ENCODE peak calls at places on chromosomes 6 and 20, in seven cellular contexts. K is astrocyte, X is PC-3, P is fibroblast of lung, F is kidney, I is H1, N is HCT116. O is an unnamed sample.
A peak's percentile ranks its signal among the peaks of the same experiment; 100 is the strongest.

GRCh38 chr6:18327621-18328548 is 59.3 kb upstream of the RNF144B start:
- DNase-seq in K (no peak), P (no peak), X (no peak), N (no peak), I (no peak), F (peak; percentile 77), O (no peak)

GRCh38 chr6:140670013-140670412 is 1295.6 kb upstream of the CITED2 start:
- DNase-seq in N (no peak), I (no peak), K (peak; percentile 43), P (peak; percentile 51), F (no peak), X (peak; percentile 4), O (no peak)

GRCh38 chr6:101824551-101825345 is 431.2 kb downstream of the GRIK2 start:
- DNase-seq in P (peak; percentile 79), X (no peak), I (no peak), K (peak; percentile 74), F (no peak), N (no peak), O (no peak)

GRCh38 chr6:166778046-166778445 is 151.0 kb upstream of the RPS6KA2 start:
- DNase-seq in K (no peak), X (no peak), I (no peak), P (no peak), N (no peak), F (no peak), O (no peak)

GRCh38 chr6:25311251-25311910 is 32.2 kb downstream of the CARMIL1 start:
- DNase-seq in P (peak; percentile 76), N (peak; percentile 60), F (no peak), K (peak; percentile 64), X (peak; percentile 81), I (no peak), O (no peak)

GRCh38 chr20:47008842-47009518 is 114.3 kb downstream of the EYA2 start:
- DNase-seq in I (no peak), F (no peak), N (no peak), K (no peak), P (no peak), X (peak; percentile 21), O (no peak)

GRCh38 chr6:8481727-8482126 is 46.4 kb upstream of the SLC35B3 start:
- DNase-seq in K (no peak), I (no peak), N (no peak), X (peak; percentile 38), P (no peak), F (no peak), O (no peak)

GRCh38 chr6:7073810-7074525 is 33.8 kb upstream of the RREB1 start:
- DNase-seq in K (no peak), P (no peak), X (no peak), F (no peak), I (no peak), N (no peak), O (no peak)

GRCh38 chr6:107563694-107564093 is 73.8 kb downstream of the SOBP start:
- DNase-seq in N (no peak), K (no peak), I (no peak), X (no peak), F (no peak), P (no peak), O (no peak)

GRCh38 chr6:105784179-105784578 is 302.0 kb upstream of the PRDM1 start:
- DNase-seq in N (no peak), K (no peak), I (no peak), X (no peak), F (no peak), P (no peak), O (no peak)

GRCh38 chr20:45892828-45893500 is 1.8 kb downstream of the CTSA start:
- DNase-seq in N (no peak), P (no peak), X (no peak), F (peak; percentile 72), I (no peak), K (no peak), O (no peak)

GRCh38 chr6:138293996-138294395 is 75.7 kb upstream of the PBOV1 start:
- DNase-seq in I (no peak), K (peak; percentile 50), N (no peak), P (peak; percentile 63), F (no peak), X (no peak), O (no peak)

GRCh38 chr6:63635563-63636515 is at the start of gene PHF3:
- DNase-seq in K (peak; percentile 76), X (peak; percentile 82), P (peak; percentile 86), I (peak; percentile 60), F (peak; percentile 97), N (peak; percentile 79), O (no peak)

GRCh38 chr6:38239719-38240451 is 399.8 kb downstream of the BTBD9 start:
- DNase-seq in K (peak; percentile 76), I (no peak), P (peak; percentile 82), F (no peak), X (peak; percentile 81), N (no peak), O (no peak)

GRCh38 chr6:3270258-3270657 is 11.5 kb downstream of the PSMG4 start:
- DNase-seq in F (no peak), N (no peak), I (no peak), K (no peak), P (no peak), X (no peak), O (no peak)

GRCh38 chr6:3268680-3269079 is 9.9 kb downstream of the PSMG4 start:
- DNase-seq in K (no peak), F (no peak), X (no peak), N (no peak), I (no peak), P (no peak), O (no peak)

GRCh38 chr6:3267162-3267561 is 8.4 kb downstream of the PSMG4 start:
- DNase-seq in F (no peak), K (no peak), P (no peak), I (no peak), N (no peak), X (no peak), O (no peak)

GRCh38 chr6:3271756-3272155 is 13.0 kb downstream of the PSMG4 start:
- DNase-seq in X (no peak), K (no peak), N (no peak), P (no peak), F (no peak), I (no peak), O (no peak)

GRCh38 chr6:3269412-3269975 is 10.7 kb downstream of the PSMG4 start:
- DNase-seq in X (no peak), F (no peak), P (no peak), K (no peak), N (no peak), I (no peak), O (no peak)
- H3K36me3 ChIP-seq in X (peaks cover 12% of the 10 kb centered on the region), F (peaks cover 4% of the 10 kb centered on the region), P (peaks cover 5% of the 10 kb centered on the region), K (peaks cover 22% of the 10 kb centered on the region), N (peaks cover 9% of the 10 kb centered on the region), I (peaks cover 57% of the 10 kb centered on the region), O (peaks cover 40% of the 10 kb centered on the region)

GRCh38 chr20:29750268-29750899 is 1507.1 kb upstream of the DEFB115 start:
- DNase-seq in P (no peak), K (no peak), X (no peak), N (no peak), F (peak; percentile 61), I (no peak), O (no peak)
- H3K9me3 ChIP-seq in P (no peaks in the 10 kb centered on the region), K (no peaks in the 10 kb centered on the region), X (no peaks in the 10 kb centered on the region), N (no peaks in the 10 kb centered on the region), F (no peaks in the 10 kb centered on the region), I (peaks cover 30% of the 10 kb centered on the region), O (no peaks in the 10 kb centered on the region)

GRCh38 chr6:146543211-146543939 is at the start of gene RAB32:
- DNase-seq in X (peak; percentile 88), F (peak; percentile 98), I (peak; percentile 73), P (peak; percentile 95), N (no peak), K (peak; percentile 88), O (no peak)
- H3K9ac ChIP-seq in X (peak within 1 kb of the TSS; percentile 68), F (peak within 1 kb of the TSS; percentile 91), I (peak within 1 kb of the TSS; percentile 75), P (peak within 1 kb of the TSS; percentile 92), N (no peak within 1 kb of the TSS), K (peak within 1 kb of the TSS; percentile 98), O (no peak within 1 kb of the TSS)

GRCh38 chr20:32141465-32141980 is 32.0 kb downstream of the TM9SF4 start:
- DNase-seq in I (no peak), N (no peak), K (no peak), F (no peak), X (no peak), P (no peak), O (no peak)
- H3K36me3 ChIP-seq in I (peaks cover 58% of the 10 kb centered on the region), N (peaks cover 56% of the 10 kb centered on the region), K (peaks cover 50% of the 10 kb centered on the region), F (peaks cover 52% of the 10 kb centered on the region), X (peaks cover 83% of the 10 kb centered on the region), P (peaks cover 45% of the 10 kb centered on the region), O (peaks cover 88% of the 10 kb centered on the region)

GRCh38 chr6:65708162-65708561 is 1.1 kb upstream of the EYS start:
- DNase-seq in N (no peak), X (no peak), F (no peak), P (no peak), K (no peak), I (no peak), O (no peak)

GRCh38 chr6:65709099-65709830 is 2.2 kb upstream of the EYS start:
- DNase-seq in I (no peak), K (no peak), F (no peak), X (no peak), N (no peak), P (no peak), O (no peak)

GRCh38 chr6:65706436-65706835 is 590 bp downstream of the EYS start:
- DNase-seq in K (no peak), F (no peak), X (no peak), P (no peak), I (no peak), N (no peak), O (no peak)

GRCh38 chr6:65711531-65711930 is 4.5 kb upstream of the EYS start:
- DNase-seq in P (no peak), I (no peak), K (no peak), N (no peak), X (no peak), F (no peak), O (no peak)

GRCh38 chr6:65707134-65707826 is at the start of gene EYS:
- DNase-seq in I (no peak), P (no peak), X (no peak), K (no peak), F (no peak), N (no peak), O (no peak)
- H3K9me3 ChIP-seq in I (no peaks in the 10 kb centered on the region), P (no peaks in the 10 kb centered on the region), X (no peaks in the 10 kb centered on the region), K (no peaks in the 10 kb centered on the region), F (no peaks in the 10 kb centered on the region), N (peaks cover 5% of the 10 kb centered on the region), O (no peaks in the 10 kb centered on the region)

DNA sequence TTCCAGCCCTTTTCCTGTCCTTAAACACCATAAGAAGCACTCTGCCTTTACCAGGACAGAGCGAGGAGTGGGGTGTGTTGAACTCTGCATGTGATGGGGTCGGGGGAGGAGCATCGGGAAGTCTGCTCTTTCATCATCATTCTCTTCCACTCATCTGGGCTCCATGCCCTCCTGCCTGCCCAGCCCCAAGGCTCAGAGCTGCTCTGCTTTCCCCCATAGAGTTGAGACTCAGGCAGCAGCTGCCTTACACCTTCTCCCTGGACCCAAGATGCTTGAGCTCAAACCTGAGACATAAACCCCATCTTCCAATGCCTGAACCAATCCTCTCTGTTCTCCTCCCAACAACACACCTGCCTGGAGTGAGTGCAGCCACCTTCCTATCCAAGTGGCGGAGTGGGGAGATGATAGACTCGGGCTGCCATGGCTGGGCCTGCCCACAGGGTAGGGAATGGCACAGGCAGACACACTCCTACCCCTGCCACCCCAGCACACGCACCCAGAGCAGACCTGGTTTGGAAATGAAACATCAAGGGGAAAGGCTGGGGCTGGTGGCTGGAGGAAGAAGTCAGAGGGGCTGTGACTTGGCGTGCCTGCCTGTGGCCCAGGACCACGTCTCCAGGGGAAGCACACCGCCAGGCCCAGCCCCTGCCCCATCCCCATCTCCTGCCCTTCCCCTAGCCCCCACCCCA is 28.4 kb downstream of the TFEB start:
- DNase-seq in F (peak; percentile 69), P (peak; percentile 43), N (no peak), K (no peak), I (no peak), X (no peak), O (no peak)
- H3K9ac ChIP-seq in F (no peak overlapping the region), P (no peak overlapping the region), N (no peak overlapping the region), K (no peak overlapping the region), I (no peak overlapping the region), X (no peak overlapping the region), O (no peak overlapping the region)

O was measured in SK-N-MC.